ENCODE peak calls at places on chromosomes 4 and X, in six cellular contexts. E is amygdala; X is stimulated activated naive CD8-positive, alpha-beta T cell treated with anti-CD3 and anti-CD28 coated beads, Interleukin-15, Interleukin-2, amounts not matched to agents 100 U/mL and 50 U/mL, for 24 hours; N is CD8-positive, alpha-beta memory T cell; B is NAMALWA; O is ureter. I is an unnamed sample.

GRCh38 chrX:70436380-70436779 is 8.3 kb upstream of the DLG3 start:
- DNase-seq in E (no peak), X (peak), N (no peak), B (peak), O (no peak), I (no peak)

GRCh38 chrX:28586891-28587635 is at the start of gene IL1RAPL1:
- DNase-seq in E (no peak), X (no peak), N (no peak), B (no peak), O (no peak), I (peak)

GRCh38 chr4:108119199-108119800 is 49.4 kb downstream of the LEF1 start:
- DNase-seq in E (no peak), X (no peak), N (no peak), B (no peak), O (no peak), I (no peak)

GRCh38 chr4:14583752-14584151 is 418.5 kb upstream of the CPEB2 start:
- DNase-seq in E (no peak), X (no peak), N (no peak), B (no peak), O (no peak), I (no peak)

GRCh38 chr4:94757192-94758140 is at the start of gene BMPR1B:
- DNase-seq in E (no peak), X (peak), N (no peak), B (no peak), O (no peak), I (no peak)

GRCh38 chr4:186927624-186928023 is 204.0 kb upstream of the FAT1 start:
- DNase-seq in E (no peak), X (no peak), N (no peak), B (no peak), O (no peak), I (no peak)

GRCh38 chrX:152907084-152907651 is 9.3 kb downstream of the ZNF185 start:
- DNase-seq in E (no peak), X (no peak), N (no peak), B (no peak), O (no peak), I (no peak)

GRCh38 chrX:123817288-123817894 is 42.5 kb upstream of the XIAP start:
- DNase-seq in E (no peak), X (no peak), N (no peak), B (no peak), O (no peak), I (no peak)

GRCh38 chr4:6281436-6282144 is 11.9 kb downstream of the WFS1 start:
- DNase-seq in E (no peak), X (no peak), N (no peak), B (no peak), O (no peak), I (no peak)

GRCh38 chrX:141733371-141733770 is 34.8 kb upstream of the SPANXD start:
- DNase-seq in E (no peak), X (no peak), N (no peak), B (no peak), O (no peak), I (no peak)

GRCh38 chr4:137524642-137525384 is 7.5 kb downstream of the PCDH18 start:
- DNase-seq in E (no peak), X (no peak), N (no peak), B (no peak), O (no peak), I (no peak)

GRCh38 chr4:8205749-8206611 is 6.9 kb downstream of the SH3TC1 start:
- DNase-seq in E (no peak), X (no peak), N (no peak), B (peak), O (peak), I (no peak)

GRCh38 chr4:150217192-150217591 is 138.9 kb downstream of the DCLK2 start:
- DNase-seq in E (no peak), X (no peak), N (no peak), B (no peak), O (no peak), I (no peak)

GRCh38 chrX:121562616-121563015 is 515.2 kb downstream of the GLUD2 start:
- DNase-seq in E (no peak), X (no peak), N (no peak), B (no peak), O (no peak), I (no peak)

GRCh38 chr4:139641218-139641617 is 24.4 kb upstream of the MGST2 start:
- DNase-seq in E (no peak), X (no peak), N (no peak), B (no peak), O (no peak), I (no peak)

GRCh38 chrX:104329731-104330130 is 75.0 kb upstream of the ESX1 start:
- DNase-seq in E (no peak), X (no peak), N (no peak), B (no peak), O (no peak), I (no peak)

GRCh38 chrX:150062292-150063137 is 124.2 kb upstream of the EOLA2 start:
- DNase-seq in E (no peak), X (no peak), N (no peak), B (no peak), O (no peak), I (no peak)

GRCh38 chrX:49111846-49112245 is 11.7 kb downstream of the GPKOW start:
- DNase-seq in E (peak), X (no peak), N (no peak), B (no peak), O (no peak), I (peak)

GRCh38 chr4:122703868-122704267 is 28.6 kb upstream of the BBS12 start:
- DNase-seq in E (no peak), X (no peak), N (no peak), B (no peak), O (no peak), I (no peak)

GRCh38 chrX:150842198-150842553 is 56.3 kb downstream of the CD99L2 start:
- DNase-seq in E (no peak), X (no peak), N (no peak), B (no peak), O (no peak), I (no peak)

GRCh38 chrX:38028300-38028699 is 21.9 kb downstream of the SYTL5 start:
- DNase-seq in E (no peak), X (no peak), N (no peak), B (no peak), O (no peak), I (no peak)

GRCh38 chr4:63017300-63017699 is 1392.0 kb downstream of the TECRL start:
- DNase-seq in E (no peak), X (no peak), N (no peak), B (no peak), O (no peak), I (no peak)

GRCh38 chr4:183618681-183619080 is 40.3 kb downstream of the RWDD4 start:
- DNase-seq in E (no peak), X (no peak), N (no peak), B (no peak), O (no peak), I (no peak)

GRCh38 chr4:8580321-8581093 is at the start of gene GPR78:
- DNase-seq in E (no peak), X (peak), N (no peak), B (no peak), O (no peak), I (no peak)

GRCh38 chr4:103008875-103009729 is 10.4 kb downstream of the SLC9B1 start:
- DNase-seq in E (no peak), X (no peak), N (no peak), B (peak), O (no peak), I (no peak)

GRCh38 chr4:176277162-176277904 is 8.3 kb upstream of the ASB5 start:
- DNase-seq in E (no peak), X (peak), N (peak), B (peak), O (peak), I (peak)

GRCh38 chr4:102514298-102514964 is 13.3 kb downstream of the NFKB1 start:
- DNase-seq in E (no peak), X (no peak), N (no peak), B (no peak), O (no peak), I (no peak)